ENCODE peak calls at places on chromosomes 2 and 18, in eight cellular contexts. Q is naive thymus-derived CD8-positive, alpha-beta T cell; A is HEK293T; L is nephron progenitor cell; C is T1000; B is AG08396; U is small intestine; D is CD4-positive, alpha-beta memory T cell. P is an unnamed sample.
A peak's percentile ranks its signal among the peaks of the same experiment; 100 is the strongest.

GRCh38 chr2:181185948-181186347 is 205.5 kb downstream of the UBE2E3 start:
- DNase-seq in Q (no peak), A (no peak), L (no peak), C (no peak), B (no peak), U (no peak), D (no peak), P (no peak)

GRCh38 chr2:106561356-106561755 is 74.2 kb downstream of the CD8B2 start:
- DNase-seq in Q (no peak), A (no peak), L (no peak), C (no peak), B (no peak), U (no peak), D (no peak), P (no peak)

GRCh38 chr18:48022531-48023330 is 92.3 kb upstream of the SMAD2 start:
- DNase-seq in Q (no peak), A (peak; percentile 56), L (no peak), C (peak; percentile 19), B (peak; percentile 70), U (peak; percentile 70), D (peak; percentile 32), P (peak; percentile 72)

GRCh38 chr18:61471832-61472406 is 138.7 kb downstream of the CDH20 start:
- DNase-seq in Q (no peak), A (no peak), L (no peak), C (no peak), B (no peak), U (no peak), D (no peak), P (no peak)

GRCh38 chr2:109721626-109722025 is 72.5 kb upstream of the RGPD5 start:
- DNase-seq in Q (no peak), A (no peak), L (no peak), C (no peak), B (no peak), U (no peak), D (no peak), P (no peak)

GRCh38 chr2:27123302-27124150 is at the start of gene ABHD1:
- DNase-seq in Q (peak; percentile 80), A (peak; percentile 62), L (peak; percentile 79), C (no peak), B (peak; percentile 66), U (peak; percentile 49), D (peak; percentile 49), P (no peak)

GRCh38 chr18:58512161-58512581 is 116.7 kb downstream of the ALPK2 start:
- DNase-seq in Q (no peak), A (no peak), L (no peak), C (no peak), B (no peak), U (no peak), D (no peak), P (no peak)

GRCh38 chr2:65164379-65165023 is 34.6 kb upstream of the RAB1A start:
- DNase-seq in Q (no peak), A (no peak), L (no peak), C (no peak), B (no peak), U (no peak), D (no peak), P (no peak)

GRCh38 chr18:31819106-31819924 is 58.6 kb upstream of the SLC25A52 start:
- DNase-seq in Q (no peak), A (peak; percentile 66), L (peak; percentile 16), C (no peak), B (peak; percentile 24), U (peak; percentile 63), D (peak; percentile 16), P (peak; percentile 52)

GRCh38 chr2:11744631-11745394 is 1.6 kb upstream of the LPIN1 start:
- DNase-seq in Q (no peak), A (no peak), L (no peak), C (no peak), B (no peak), U (peak; percentile 13), D (peak; percentile 38), P (no peak)

GRCh38 chr2:127092951-127093516 is 13.9 kb downstream of the BIN1 start:
- DNase-seq in Q (peak; percentile 58), A (no peak), L (no peak), C (no peak), B (no peak), U (no peak), D (no peak), P (no peak)

GRCh38 chr2:238158807-238159539 is at the start of gene ERFE:
- DNase-seq in Q (peak; percentile 63), A (peak; percentile 79), L (peak; percentile 82), C (peak; percentile 30), B (peak; percentile 88), U (no peak), D (peak; percentile 39), P (no peak)

GRCh38 chr2:239391286-239392071 is 9.3 kb downstream of the HDAC4 start:
- DNase-seq in Q (no peak), A (no peak), L (no peak), C (no peak), B (no peak), U (no peak), D (no peak), P (no peak)

P was measured in bronchial epithelial cell.